ENCODE peak calls at places on chromosomes 16 and 17, in four cellular contexts. T, G, Z and F are unnamed samples.

GRCh38 chr17:18379246-18380146 is 1.9 kb downstream of the EVPLL start:
- DNase-seq in G (no peak), Z (no peak), T (no peak), F (no peak)

GRCh38 chr17:82547981-82548380 is 28.4 kb downstream of the FOXK2 start:
- DNase-seq in G (no peak), T (no peak), Z (no peak), F (no peak)

GRCh38 chr16:4307215-4308037 is 8.4 kb upstream of the GLIS2 start:
- DNase-seq in Z (peak; percentile 80), G (peak; percentile 97), T (peak; percentile 96), F (peak; percentile 94)

GRCh38 chr17:19812407-19812806 is 55.3 kb downstream of the ULK2 start:
- DNase-seq in T (peak; percentile 50), Z (no peak), G (no peak), F (no peak)

GRCh38 chr17:17018612-17019429 is 23.4 kb upstream of the MPRIP start:
- DNase-seq in G (no peak), Z (no peak), T (no peak), F (no peak)

GRCh38 chr17:64736804-64737492 is 74.8 kb upstream of the SMURF2 start:
- DNase-seq in Z (peak; percentile 51), T (peak; percentile 83), G (no peak), F (peak; percentile 56)

GRCh38 chr17:7215136-7215638 is 4.4 kb downstream of the DLG4 start:
- DNase-seq in Z (peak; percentile 39), T (no peak), G (no peak), F (no peak)

GRCh38 chr17:231966-232807 is 50.7 kb upstream of the DOC2B start:
- DNase-seq in T (no peak), G (no peak), Z (no peak), F (peak; percentile 6)

GRCh38 chr17:41811549-41812175 is at the start of gene P3H4:
- DNase-seq in G (peak; percentile 72), T (peak; percentile 87), Z (peak; percentile 60), F (peak; percentile 78)

GRCh38 chr17:2924211-2924610 is 128.0 kb downstream of the RAP1GAP2 start:
- DNase-seq in G (no peak), Z (no peak), T (no peak), F (peak; percentile 36)

GRCh38 chr17:2928294-2928890 is 132.2 kb downstream of the RAP1GAP2 start:
- DNase-seq in T (no peak), Z (no peak), G (no peak), F (no peak)

GRCh38 chr17:2926019-2926650 is 129.9 kb downstream of the RAP1GAP2 start:
- DNase-seq in G (no peak), Z (no peak), T (peak; percentile 53), F (no peak)

GRCh38 chr17:2921443-2921842 is 125.2 kb downstream of the RAP1GAP2 start:
- DNase-seq in G (no peak), T (no peak), Z (no peak), F (no peak)

DNA sequence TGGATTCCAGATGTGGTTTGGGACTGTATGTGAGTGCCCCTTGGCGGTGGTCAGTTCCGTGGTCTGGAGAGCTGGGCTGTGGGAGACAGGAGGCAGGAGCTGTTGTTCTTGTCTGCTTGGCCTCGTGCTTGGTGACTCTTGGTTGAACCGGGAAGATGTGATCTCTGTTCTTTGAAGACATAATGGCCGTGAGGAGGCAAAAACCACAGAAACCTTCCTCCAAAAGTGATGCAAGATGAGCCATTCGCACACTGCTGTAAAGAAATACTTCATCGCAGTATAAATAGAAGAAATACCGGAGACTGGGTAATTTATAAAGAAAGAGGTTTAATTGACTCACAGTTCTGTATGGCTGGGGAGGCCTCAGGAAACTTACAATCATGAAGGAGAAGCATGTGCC is 128.8 kb downstream of the RAP1GAP2 start:
- DNase-seq in T (no peak), G (no peak), Z (no peak), F (no peak)
- TF ChIP-seq HMGXB4 in T (no peak), G (no peak), Z (no peak), F (no peak)

GRCh38 chr16:1712791-1713261 is 6.8 kb downstream of the MAPK8IP3 start:
- DNase-seq in G (no peak), T (no peak), Z (no peak), F (no peak)
- TF ChIP-seq HMGXB4 in G (no peak), T (no peak), Z (no peak), F (no peak)

GRCh38 chr17:59375858-59376257 is 44.4 kb downstream of the YPEL2 start:
- DNase-seq in G (no peak), T (no peak), Z (no peak), F (no peak)
- TF ChIP-seq HMGXB4 in G (no peak), T (no peak), Z (no peak), F (no peak)

DNA sequence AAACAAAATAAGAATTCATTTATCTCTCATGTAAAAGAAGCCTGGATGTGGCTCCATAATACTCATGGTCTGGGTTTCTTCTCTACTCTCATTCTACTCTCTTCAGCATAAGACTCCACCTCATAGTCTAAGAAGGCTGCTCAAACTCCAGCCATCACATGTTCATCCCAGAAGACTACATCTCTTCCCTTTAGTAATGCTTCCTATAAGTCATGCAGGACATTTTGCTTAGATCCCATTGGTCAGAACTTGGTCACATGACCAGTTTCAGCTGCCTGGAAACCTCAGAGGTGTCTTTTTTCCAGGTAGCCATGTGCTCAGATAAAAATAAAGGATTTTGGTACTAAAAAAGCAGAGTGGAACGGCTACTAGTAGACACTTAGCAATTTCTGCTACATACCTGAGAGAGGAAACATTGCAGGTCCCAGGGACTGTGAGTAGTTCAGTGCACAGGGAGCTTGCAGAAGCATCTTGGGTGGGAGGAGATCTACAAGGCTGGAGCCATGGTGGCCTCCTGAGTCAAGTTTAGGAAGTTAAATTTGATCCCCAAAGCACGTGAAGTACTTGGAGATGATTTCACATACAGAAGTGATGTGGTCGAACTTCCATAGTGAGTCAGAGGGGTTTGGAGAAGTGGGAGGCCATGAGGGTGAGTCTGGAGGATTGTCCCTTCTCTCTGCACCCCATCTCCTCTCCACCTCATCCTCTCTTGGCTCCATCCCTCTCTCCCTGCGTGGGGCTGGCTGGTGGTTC is 110.2 kb downstream of the CCDC182 start:
- DNase-seq in T (no peak), Z (no peak), G (peak; percentile 70), F (no peak)
- TF ChIP-seq HMGXB4 in T (no peak), Z (no peak), G (no peak), F (no peak)

DNA sequence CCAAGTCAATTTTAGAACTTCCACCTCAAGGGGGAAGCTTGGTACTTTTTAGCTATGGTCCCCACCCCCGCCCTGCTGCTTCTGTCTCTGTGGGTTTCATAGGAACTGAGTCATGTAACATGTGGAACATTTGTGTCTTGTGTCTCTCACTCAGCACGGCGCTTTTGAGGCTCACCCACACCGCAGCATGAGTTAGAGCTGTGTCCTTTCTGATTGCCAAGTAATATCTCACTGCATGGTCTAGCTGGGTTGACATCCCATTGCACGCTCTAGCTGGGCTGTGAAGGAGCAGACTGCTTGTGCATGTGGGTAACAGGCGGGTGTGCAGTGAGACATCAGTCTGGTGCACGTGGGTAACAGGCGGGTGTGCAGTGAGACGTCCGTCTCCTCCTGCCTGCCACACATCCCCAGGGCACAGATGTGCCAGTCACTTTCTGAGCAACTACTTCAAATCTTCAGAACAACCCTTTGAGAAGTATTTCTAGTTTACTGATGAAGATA is 26.4 kb upstream of the SLC7A5 start:
- DNase-seq in G (no peak), Z (no peak), T (no peak), F (no peak)
- TF ChIP-seq HMGXB4 in G (no peak), Z (no peak), T (no peak), F (no peak)

GRCh38 chr17:61057257-61057656 is 342.4 kb upstream of the TBX2 start:
- DNase-seq in T (no peak), Z (no peak), G (no peak), F (no peak)

GRCh38 chr17:61063528-61063927 is 336.1 kb upstream of the TBX2 start:
- DNase-seq in G (no peak), Z (no peak), T (no peak), F (no peak)

GRCh38 chr17:61053469-61053868 is 346.2 kb upstream of the TBX2 start:
- DNase-seq in T (no peak), Z (no peak), G (no peak), F (no peak)

GRCh38 chr17:61054430-61054829 is 345.2 kb upstream of the TBX2 start:
- DNase-seq in Z (no peak), G (no peak), T (no peak), F (no peak)

DNA sequence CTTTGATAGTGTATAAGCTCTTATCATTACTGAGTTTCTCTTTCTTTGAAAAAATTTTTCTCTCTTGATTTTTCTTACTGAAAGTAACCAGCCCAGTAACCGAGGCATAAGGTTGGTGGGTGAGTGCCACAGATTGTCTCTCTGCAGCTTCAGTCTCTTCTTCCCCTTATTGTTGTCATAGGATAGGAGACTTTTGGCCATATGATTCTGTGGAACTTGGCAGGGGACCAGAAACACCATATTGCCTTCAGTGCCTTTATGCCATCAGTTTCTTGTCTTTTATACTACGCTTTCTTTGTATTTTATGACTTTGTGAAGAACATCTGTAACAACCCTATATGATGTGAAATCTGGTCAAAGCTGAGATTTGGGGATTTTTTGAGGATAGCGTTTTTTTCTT is 341.6 kb upstream of the TBX2 start:
- DNase-seq in T (no peak), G (no peak), Z (no peak), F (no peak)
- TF ChIP-seq HMGXB4 in T (no peak), G (no peak), Z (no peak), F (no peak)

GRCh38 chr16:10654592-10655414 is 39.9 kb downstream of the TEKT5 start:
- DNase-seq in Z (no peak), G (no peak), T (no peak), F (no peak)
- TF ChIP-seq HMGXB4 in Z (no peak), G (no peak), T (no peak), F (no peak)

GRCh38 chr16:2979669-2980226 is 498 bp downstream of the PKMYT1 start:
- DNase-seq in T (no peak), G (peak; percentile 81), Z (no peak), F (peak; percentile 63)
- TF ChIP-seq HMGXB4 in T (no peak), G (no peak), Z (no peak), F (no peak)